ENCODE peak calls at places on chromosomes 7 and 10, in four cellular contexts. E is cardiac muscle cell, N is HCT116, F is heart left ventricle. P is an unnamed sample.

GRCh38 chr7:84700563-84701370 is 486.1 kb downstream of the SEMA3D start:
- DNase-seq in E (peak; percentile 6), N (no peak), F (no peak), P (no peak)

GRCh38 chr10:78806805-78807221 is 262.0 kb upstream of the ZMIZ1 start:
- DNase-seq in E (no peak), N (no peak), F (no peak), P (no peak)

GRCh38 chr7:36623247-36623646 is 101.0 kb downstream of the AOAH start:
- DNase-seq in E (no peak), N (no peak), F (no peak), P (no peak)

GRCh38 chr7:99733448-99733847 is 1.5 kb downstream of the CYP3A7 start:
- DNase-seq in E (no peak), N (no peak), F (no peak), P (peak; percentile 61)

GRCh38 chr7:33916357-33917081 is 11.2 kb downstream of the BMPER start:
- DNase-seq in E (no peak), N (no peak), F (no peak), P (no peak)

GRCh38 chr7:105990726-105991465 is 27.8 kb downstream of the CDHR3 start:
- DNase-seq in E (peak; percentile 66), N (no peak), F (no peak), P (no peak)

GRCh38 chr7:76165973-76166403 is 35.7 kb upstream of the SRRM3 start:
- DNase-seq in E (no peak), N (no peak), F (no peak), P (no peak)

GRCh38 chr10:69318087-69318996 is 40.0 kb downstream of the HK1 start:
- DNase-seq in E (peak; percentile 87), N (peak; percentile 59), F (peak; percentile 96), P (no peak)

GRCh38 chr7:109844362-109844761 is 1246.6 kb upstream of the LRRN3 start:
- DNase-seq in E (peak; percentile 6), N (peak; percentile 35), F (no peak), P (no peak)

GRCh38 chr7:91457208-91457607 is 193.0 kb downstream of the FZD1 start:
- DNase-seq in E (peak; percentile 5), N (no peak), F (no peak), P (no peak)

GRCh38 chr7:51224811-51225581 is 91.6 kb downstream of the COBL start:
- DNase-seq in E (no peak), N (peak; percentile 45), F (no peak), P (no peak)

GRCh38 chr10:78953124-78954008 is 115.4 kb upstream of the ZMIZ1 start:
- DNase-seq in E (peak; percentile 86), N (no peak), F (peak; percentile 78), P (no peak)

GRCh38 chr10:77401681-77402080 is 235.9 kb downstream of the KCNMA1 start:
- DNase-seq in E (no peak), N (no peak), F (no peak), P (no peak)

GRCh38 chr7:80999771-81000170 is 80.9 kb upstream of the SEMA3C start:
- DNase-seq in E (no peak), N (no peak), F (no peak), P (no peak)

GRCh38 chr10:35940067-35940989 is 298.2 kb upstream of the FZD8 start:
- DNase-seq in E (peak; percentile 27), N (no peak), F (no peak), P (no peak)

GRCh38 chr7:132347129-132347528 is 229.1 kb downstream of the PLXNA4 start:
- DNase-seq in E (no peak), N (no peak), F (no peak), P (no peak)

GRCh38 chr10:127720903-127721302 is 16.1 kb upstream of the FOXI2 start:
- DNase-seq in E (no peak), N (no peak), F (no peak), P (no peak)

GRCh38 chr10:95456486-95456885 is 104.7 kb downstream of the SORBS1 start:
- DNase-seq in E (no peak), N (no peak), F (no peak), P (no peak)

GRCh38 chr10:112343056-112343806 is 30.7 kb upstream of the ACSL5 start:
- DNase-seq in E (no peak), N (no peak), F (no peak), P (peak; percentile 44)

GRCh38 chr10:86673827-86674581 is 5.7 kb downstream of the LDB3 start:
- DNase-seq in E (no peak), N (no peak), F (peak; percentile 73), P (no peak)

GRCh38 chr10:69437321-69438259 is 13.7 kb upstream of the TSPAN15 start:
- DNase-seq in E (no peak), N (no peak), F (no peak), P (no peak)

GRCh38 chr10:114282526-114282925 is 43.5 kb downstream of the VWA2 start:
- DNase-seq in E (no peak), N (no peak), F (peak; percentile 13), P (no peak)

GRCh38 chr10:34739915-34740314 is 75.2 kb downstream of the PARD3 start:
- DNase-seq in E (peak; percentile 95), N (no peak), F (peak; percentile 68), P (peak; percentile 91)

GRCh38 chr7:7178081-7178480 is 4.3 kb upstream of the C1GALT1 start:
- DNase-seq in E (no peak), N (no peak), F (no peak), P (no peak)

GRCh38 chr7:76091506-76091905 is 43.6 kb downstream of the MDH2 start:
- DNase-seq in E (no peak), N (no peak), F (no peak), P (no peak)

GRCh38 chr10:118914626-118915025 is 114.9 kb upstream of the NANOS1 start:
- DNase-seq in E (no peak), N (no peak), F (no peak), P (peak; percentile 47)

DNA sequence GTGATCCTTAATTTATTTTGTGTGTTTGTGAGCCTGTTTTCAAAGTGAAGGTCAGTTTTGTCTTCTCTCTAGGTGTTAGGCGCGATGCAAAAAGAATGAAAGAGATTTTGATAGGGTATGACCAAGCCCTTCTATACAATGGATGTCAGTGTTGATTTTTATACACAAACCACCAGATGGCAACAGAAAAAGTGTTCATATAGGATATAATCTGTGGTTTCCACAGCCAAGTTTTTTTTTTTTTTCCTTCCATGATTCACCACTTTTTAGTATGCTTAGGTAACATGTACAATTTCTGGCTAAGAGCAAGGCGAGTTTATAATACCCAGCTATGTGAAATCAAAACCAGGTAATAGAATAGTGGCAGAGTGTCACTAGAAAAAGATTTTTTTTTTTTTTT is 8.1 kb downstream of the SDK1 start:
- DNase-seq in E (peak; percentile 8), N (no peak), F (no peak), P (no peak)
- TF ChIP-seq CTCF in E (no peak), N (no peak), F (no peak), P (no peak)

DNA sequence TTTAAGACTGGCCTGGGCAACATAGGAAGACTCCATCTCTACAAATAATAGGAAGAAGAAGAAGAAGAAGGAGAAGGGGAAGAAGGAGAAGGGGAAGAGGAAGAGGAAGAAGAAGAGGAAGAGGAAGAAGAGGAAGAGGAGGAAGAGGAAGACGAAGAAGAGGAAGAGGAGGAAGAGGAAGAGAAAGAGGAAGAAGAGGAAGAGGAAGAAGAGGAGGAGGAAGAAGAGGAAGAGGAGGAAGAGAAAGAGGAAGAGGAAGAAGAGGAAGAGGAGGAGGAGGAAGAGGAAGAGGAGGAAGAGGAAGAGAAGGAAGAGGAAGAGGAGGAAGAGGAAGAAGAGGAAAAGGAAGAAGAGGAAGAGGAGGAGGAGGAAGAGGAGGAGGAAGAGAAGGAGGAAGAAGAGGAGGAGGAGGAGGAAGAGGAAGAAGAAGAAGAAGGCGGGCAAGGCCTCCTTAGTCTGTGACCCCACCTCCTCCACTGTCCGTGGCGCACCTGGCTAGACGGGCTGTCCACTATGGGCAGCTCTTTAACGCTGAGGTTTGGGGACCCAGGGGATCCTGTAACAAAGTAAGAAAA is 28.8 kb upstream of the ZFAND2A start:
- DNase-seq in E (no peak), N (no peak), F (no peak), P (no peak)
- H3K27me3 ChIP-seq in E (peaks cover 21% of the 10 kb centered on the region), N (no peaks in the 10 kb centered on the region), F (peaks cover 25% of the 10 kb centered on the region), P (no peaks in the 10 kb centered on the region)

DNA sequence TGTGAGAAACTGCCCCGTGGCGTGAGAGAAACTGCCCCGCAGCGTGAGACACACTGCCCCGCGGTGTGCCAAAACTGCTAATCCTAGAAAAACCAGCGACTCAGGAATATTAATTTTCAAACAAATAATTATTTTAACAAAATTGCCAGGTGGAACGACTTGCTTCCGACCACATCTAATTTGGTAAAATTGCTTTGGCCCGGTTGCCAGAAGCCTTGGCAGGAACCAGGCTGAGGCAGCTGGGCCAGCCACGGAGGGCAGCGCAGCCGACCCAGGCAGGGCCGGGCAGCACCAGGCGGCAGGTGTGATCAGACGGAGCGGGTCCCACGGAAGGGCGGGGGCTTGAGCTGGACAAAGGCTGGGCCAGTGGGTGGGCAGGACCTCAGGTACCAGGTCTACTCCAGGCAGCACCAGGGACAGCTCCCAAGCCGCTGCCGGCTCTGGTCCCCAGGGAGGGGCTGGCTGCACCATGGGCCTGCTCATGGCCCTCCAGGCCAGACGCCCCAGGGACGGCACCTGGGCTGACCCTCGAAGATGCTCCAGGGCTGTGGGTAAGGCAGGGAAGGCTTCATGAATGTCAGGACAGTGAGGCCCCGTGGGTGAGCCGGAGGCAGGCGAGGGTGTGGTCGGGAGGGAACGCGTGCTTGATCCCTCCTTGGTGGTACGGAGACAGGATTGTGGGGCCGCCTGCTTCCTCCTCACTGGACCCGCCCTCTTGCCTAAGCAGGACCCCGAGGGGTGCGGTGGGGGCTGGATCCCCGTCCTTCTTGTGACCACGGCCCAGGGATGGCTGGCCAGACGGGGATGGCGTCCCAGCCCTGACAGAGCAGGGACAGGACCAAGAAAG is 7.7 kb upstream of the ADGRA1 start:
- DNase-seq in E (no peak), N (no peak), F (no peak), P (no peak)
- TF ChIP-seq CTCF in E (no peak), N (no peak), F (no peak), P (no peak)

DNA sequence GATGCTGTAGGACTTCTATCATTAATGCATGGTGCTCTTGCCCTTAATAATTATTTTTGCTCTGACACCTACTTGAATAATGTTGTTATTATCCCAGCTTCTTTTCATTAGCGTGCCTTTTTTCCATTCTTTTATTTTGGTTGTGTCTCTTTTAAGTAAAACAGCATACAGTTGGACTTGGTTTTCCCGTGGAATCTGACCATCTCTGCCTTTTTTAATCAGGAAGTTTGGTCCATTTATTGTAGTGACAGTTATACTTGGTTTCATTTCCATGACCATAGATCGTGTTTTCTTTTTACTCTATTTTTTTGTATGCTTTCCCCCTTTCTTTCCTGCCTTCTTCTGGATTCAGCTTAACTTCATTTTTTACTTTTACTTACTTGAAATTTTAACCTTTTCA is 4.6 kb downstream of the PAPOLB start:
- DNase-seq in E (no peak), N (no peak), F (no peak), P (no peak)
- H3K27me3 ChIP-seq in E (no peaks in the 10 kb centered on the region), N (no peaks in the 10 kb centered on the region), F (peaks cover 3% of the 10 kb centered on the region), P (peaks cover 4% of the 10 kb centered on the region)

GRCh38 chr7:21690717-21691116 is 147.9 kb downstream of the DNAH11 start:
- DNase-seq in E (no peak), N (no peak), F (no peak), P (no peak)
- TF ChIP-seq CTCF in E (no peak), N (no peak), F (no peak), P (no peak)